ENCODE peak calls at places on chromosomes 11 and 22, in four cellular contexts. D is progenitor cell of endocrine pancreas, N is OCI-LY7, Y is fibroblast of pulmonary artery. P is an unnamed sample.

GRCh38 chr11:45096636-45097035 is 49.8 kb upstream of the PRDM11 start:
- DNase-seq in D (no peak), N (no peak), Y (no peak), P (no peak)

GRCh38 chr11:119977584-119977860 is 160.4 kb downstream of the TRIM29 start:
- DNase-seq in D (no peak), N (no peak), Y (no peak), P (no peak)

GRCh38 chr22:40463017-40463631 is 92.7 kb downstream of the SGSM3 start:
- DNase-seq in D (no peak), N (peak), Y (no peak), P (no peak)

GRCh38 chr11:124612045-124612444 is 817 bp downstream of the PANX3 start:
- DNase-seq in D (no peak), N (no peak), Y (no peak), P (no peak)

GRCh38 chr11:121814962-121815361 is 301.1 kb downstream of the BLID start:
- DNase-seq in D (no peak), N (no peak), Y (no peak), P (no peak)

GRCh38 chr11:133934599-133935550 is 21.9 kb downstream of the IGSF9B start:
- DNase-seq in D (no peak), N (no peak), Y (peak), P (no peak)

GRCh38 chr11:68038718-68039525 is at the start of gene TCIRG1:
- DNase-seq in D (no peak), N (peak), Y (peak), P (no peak)

GRCh38 chr11:19567996-19568395 is 144.6 kb upstream of the NAV2 start:
- DNase-seq in D (no peak), N (no peak), Y (no peak), P (no peak)

GRCh38 chr11:44749160-44749559 is 22.4 kb downstream of the TSPAN18 start:
- DNase-seq in D (no peak), N (no peak), Y (no peak), P (no peak)

GRCh38 chr22:21042978-21043855 is 2.5 kb upstream of the LRRC74B start:
- DNase-seq in D (no peak), N (no peak), Y (no peak), P (no peak)

GRCh38 chr22:23874871-23875270 is 17.2 kb downstream of the SLC2A11 start:
- DNase-seq in D (no peak), N (no peak), Y (no peak), P (no peak)

GRCh38 chr11:117199061-117199915 is at the start of gene TAGLN:
- DNase-seq in D (no peak), N (no peak), Y (peak), P (peak)

GRCh38 chr22:18992543-18993198 is 56.6 kb upstream of the PRODH start:
- DNase-seq in D (no peak), N (no peak), Y (no peak), P (no peak)

GRCh38 chr22:48536691-48537591 is 1290.7 kb downstream of the BRD1 start:
- DNase-seq in D (no peak), N (no peak), Y (no peak), P (no peak)

GRCh38 chr11:112634551-112634950 is 326.7 kb upstream of the NCAM1 start:
- DNase-seq in D (no peak), N (no peak), Y (no peak), P (no peak)

GRCh38 chr11:1491379-1491778 is 4.8 kb upstream of the MOB2 start:
- DNase-seq in D (no peak), N (no peak), Y (no peak), P (no peak)

GRCh38 chr11:20125927-20126326 is 34.3 kb downstream of the DBX1 start:
- DNase-seq in D (no peak), N (no peak), Y (peak), P (no peak)

GRCh38 chr11:125519865-125520834 is 24.1 kb upstream of the FEZ1 start:
- DNase-seq in D (no peak), N (no peak), Y (no peak), P (no peak)

GRCh38 chr11:10622957-10623787 is 54.7 kb upstream of the LYVE1 start:
- DNase-seq in D (no peak), N (peak), Y (no peak), P (no peak)

GRCh38 chr22:17576475-17576874 is 13.2 kb downstream of the SLC25A18 start:
- DNase-seq in D (no peak), N (no peak), Y (peak), P (no peak)

GRCh38 chr11:8283510-8284272 is 20.0 kb upstream of the LMO1 start:
- DNase-seq in D (peak), N (no peak), Y (no peak), P (no peak)

GRCh38 chr11:60767388-60767811 is 10.7 kb downstream of the MS4A15 start:
- DNase-seq in D (no peak), N (no peak), Y (no peak), P (no peak)

GRCh38 chr22:30196141-30196866 is 50.3 kb downstream of the LIF start:
- DNase-seq in D (peak), N (peak), Y (peak), P (peak)

GRCh38 chr11:18379201-18379600 is 15.2 kb upstream of the LDHA start:
- DNase-seq in D (no peak), N (no peak), Y (no peak), P (no peak)

GRCh38 chr22:40107756-40108437 is 69.8 kb upstream of the TNRC6B start:
- DNase-seq in D (no peak), N (peak), Y (peak), P (no peak)

GRCh38 chr22:20904008-20904979 is 12.9 kb upstream of the CRKL start:
- DNase-seq in D (no peak), N (no peak), Y (peak), P (no peak)

GRCh38 chr22:39543095-39543494 is 10.5 kb upstream of the RPS19BP1 start:
- DNase-seq in D (no peak), N (peak), Y (peak), P (no peak)

GRCh38 chr11:11620966-11621880 is 582 bp downstream of the GALNT18 start:
- DNase-seq in D (peak), N (no peak), Y (no peak), P (no peak)

GRCh38 chr11:11975201-11976092 is 33.0 kb downstream of the DKK3 start:
- DNase-seq in D (no peak), N (no peak), Y (no peak), P (no peak)

GRCh38 chr11:125402436-125402835 is 93.6 kb downstream of the FEZ1 start:
- DNase-seq in D (no peak), N (no peak), Y (peak), P (no peak)

GRCh38 chr22:21961886-21962654 is 9.4 kb upstream of the PPM1F start:
- DNase-seq in D (no peak), N (no peak), Y (no peak), P (no peak)

GRCh38 chr11:22476589-22476988 is 138.4 kb downstream of the SLC17A6 start:
- DNase-seq in D (no peak), N (no peak), Y (no peak), P (no peak)

GRCh38 chr11:22471405-22471804 is 133.2 kb downstream of the SLC17A6 start:
- DNase-seq in D (no peak), N (no peak), Y (no peak), P (no peak)

GRCh38 chr11:22467741-22468140 is 129.6 kb downstream of the SLC17A6 start:
- DNase-seq in D (no peak), N (no peak), Y (no peak), P (no peak)

GRCh38 chr11:22474621-22475020 is 136.4 kb downstream of the SLC17A6 start:
- DNase-seq in D (no peak), N (no peak), Y (no peak), P (no peak)

DNA sequence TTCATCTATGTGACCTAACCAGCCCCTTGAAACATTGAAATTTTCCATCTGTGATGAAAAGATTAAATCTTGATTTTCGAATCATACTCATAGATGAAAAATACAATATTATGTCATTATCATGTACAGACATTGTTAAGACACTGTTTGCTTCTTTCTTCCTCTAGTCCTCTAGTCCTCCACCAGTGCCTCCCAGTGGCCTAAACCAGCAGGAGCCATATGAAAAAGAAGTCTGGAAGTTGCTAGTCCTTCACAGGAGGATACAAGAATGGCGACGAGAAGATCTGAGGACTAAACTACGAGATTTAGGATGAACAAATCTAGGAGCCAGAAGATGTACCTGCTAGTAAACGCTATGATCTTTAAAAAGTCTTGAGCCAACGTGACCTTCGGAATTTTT is 134.1 kb downstream of the SLC17A6 start:
- DNase-seq in D (no peak), N (no peak), Y (peak), P (no peak)
- TF ChIP-seq CTCF in D (no peak), N (no peak), Y (peak), P (no peak)

DNA sequence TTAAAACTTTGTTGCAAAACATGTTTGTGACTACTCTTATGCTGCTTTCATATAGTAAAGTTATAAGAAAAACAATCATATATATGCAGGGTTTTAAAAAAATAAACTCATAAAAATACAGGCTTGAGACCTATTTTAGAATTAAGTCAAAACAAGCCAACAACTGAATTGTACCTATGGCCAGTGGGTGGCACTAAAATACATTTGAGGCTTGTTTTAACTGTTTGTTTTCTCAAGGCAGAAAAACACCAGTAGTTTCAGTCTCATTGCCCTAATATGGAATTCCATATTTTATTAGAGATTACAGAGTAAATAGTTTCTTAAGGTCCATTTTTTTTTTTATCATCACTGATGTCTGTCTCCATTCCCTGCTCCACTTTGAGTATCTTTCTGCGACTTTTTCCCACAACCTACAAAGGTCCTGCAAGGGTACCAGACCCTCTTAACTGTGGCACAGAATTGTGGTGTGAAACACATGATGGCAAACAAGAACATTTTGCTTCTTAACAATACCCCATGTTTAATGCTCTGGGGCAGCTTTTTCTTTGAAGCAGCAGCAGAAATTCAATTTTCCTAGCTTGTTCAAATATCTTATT is 8.5 kb upstream of the CCDC89 start:
- DNase-seq in D (no peak), N (peak), Y (peak), P (no peak)
- TF ChIP-seq CTCF in D (peak), N (peak), Y (peak), P (no peak)

GRCh38 chr11:2867142-2867541 is 18.4 kb downstream of the CDKN1C start:
- DNase-seq in D (no peak), N (no peak), Y (no peak), P (no peak)

GRCh38 chr11:2869561-2870427 is 15.8 kb downstream of the CDKN1C start:
- DNase-seq in D (no peak), N (no peak), Y (no peak), P (no peak)

GRCh38 chr11:2868604-2869526 is 16.7 kb downstream of the CDKN1C start:
- DNase-seq in D (no peak), N (no peak), Y (no peak), P (no peak)

GRCh38 chr11:2866178-2866577 is 19.4 kb downstream of the CDKN1C start:
- DNase-seq in D (no peak), N (no peak), Y (no peak), P (no peak)

GRCh38 chr11:2867722-2868548 is 17.6 kb downstream of the CDKN1C start:
- DNase-seq in D (no peak), N (no peak), Y (no peak), P (no peak)
- TF ChIP-seq CTCF in D (no peak), N (no peak), Y (no peak), P (no peak)

DNA sequence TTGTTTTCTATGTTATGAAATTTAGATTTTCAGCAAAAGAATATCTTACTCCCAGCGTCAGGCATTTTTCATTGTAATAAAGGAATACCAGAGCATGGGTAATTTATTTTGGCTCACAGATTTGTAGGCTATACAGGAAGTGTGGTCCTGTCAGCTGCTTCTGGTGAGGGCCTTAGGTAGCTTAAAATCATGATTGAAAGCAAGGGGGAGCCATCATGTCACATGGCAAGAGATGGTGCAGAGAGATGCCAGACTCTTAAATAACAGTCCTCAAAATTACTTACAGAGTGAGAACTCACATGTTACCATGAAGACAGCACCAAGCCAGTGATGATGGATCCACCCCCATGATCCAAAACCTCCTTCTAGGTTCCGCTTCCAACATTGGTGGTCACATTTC is 825.0 kb upstream of the CHORDC1 start:
- DNase-seq in D (no peak), N (no peak), Y (no peak), P (no peak)
- TF ChIP-seq CTCF in D (no peak), N (no peak), Y (no peak), P (no peak)

GRCh38 chr22:46894851-46895640 is 132.6 kb downstream of the TBC1D22A start:
- DNase-seq in D (no peak), N (no peak), Y (no peak), P (no peak)
- TF ChIP-seq CTCF in D (no peak), N (no peak), Y (no peak), P (no peak)

P was measured in omental fat pad.